ENCODE peak calls at places on chromosomes 1 and 21, in six cellular contexts. K, S, M, E, B and P are unnamed samples.
A peak's percentile ranks its signal among the peaks of the same experiment; 100 is the strongest.

GRCh38 chr1:155083865-155084721 is 5.5 kb downstream of the EFNA3 start:
- DNase-seq in K (peak; percentile 71), S (no peak), M (peak; percentile 80), E (peak; percentile 48), B (no peak), P (peak; percentile 14)

GRCh38 chr1:23545851-23546250 is 13.4 kb downstream of the ID3 start:
- DNase-seq in K (no peak), S (no peak), M (no peak), E (no peak), B (no peak), P (no peak)

GRCh38 chr1:35637401-35637809 is 3.9 kb downstream of the PSMB2 start:
- DNase-seq in K (peak; percentile 88), S (no peak), M (no peak), E (peak; percentile 62), B (no peak), P (no peak)

GRCh38 chr1:52825868-52826267 is 16.7 kb upstream of the ZYG11A start:
- DNase-seq in K (peak; percentile 33), S (no peak), M (no peak), E (peak; percentile 38), B (no peak), P (no peak)

GRCh38 chr21:16476056-16476850 is 746.5 kb downstream of the USP25 start:
- DNase-seq in K (no peak), S (no peak), M (no peak), E (peak; percentile 63), B (no peak), P (no peak)

GRCh38 chr21:35469446-35469845 is 420.3 kb upstream of the RUNX1 start:
- DNase-seq in K (no peak), S (no peak), M (no peak), E (no peak), B (no peak), P (no peak)

GRCh38 chr1:76705560-76705959 is 161.7 kb upstream of the ST6GALNAC5 start:
- DNase-seq in K (no peak), S (no peak), M (no peak), E (no peak), B (no peak), P (no peak)

GRCh38 chr1:70487910-70488665 is 77.0 kb downstream of the CTH start:
- DNase-seq in K (peak; percentile 82), S (no peak), M (no peak), E (peak; percentile 40), B (peak; percentile 48), P (no peak)

GRCh38 chr1:84668185-84668584 is 22.1 kb downstream of the SSX2IP start:
- DNase-seq in K (peak; percentile 43), S (no peak), M (no peak), E (peak; percentile 28), B (no peak), P (no peak)

GRCh38 chr1:26538480-26539412 is 9.2 kb downstream of the RPS6KA1 start:
- DNase-seq in K (peak; percentile 80), S (no peak), M (no peak), E (peak; percentile 32), B (peak; percentile 28), P (peak; percentile 45)

GRCh38 chr1:24283326-24284155 is 35.6 kb upstream of the GRHL3 start:
- DNase-seq in K (no peak), S (no peak), M (no peak), E (peak; percentile 92), B (peak; percentile 89), P (no peak)

GRCh38 chr1:151235235-151235634 is 19.3 kb upstream of the PSMD4 start:
- DNase-seq in K (no peak), S (no peak), M (no peak), E (no peak), B (no peak), P (no peak)
- H3K36me3 ChIP-seq in K (peaks cover 94% of the 10 kb centered on the region), S (peaks cover 100% of the 10 kb centered on the region), M (peaks cover 8% of the 10 kb centered on the region), E (peaks cover 25% of the 10 kb centered on the region), B (peaks cover 39% of the 10 kb centered on the region), P (no peaks in the 10 kb centered on the region)

GRCh38 chr21:15063081-15063820 is 1.5 kb downstream of the NRIP1 start:
- DNase-seq in K (no peak), S (no peak), M (no peak), E (no peak), B (no peak), P (no peak)

GRCh38 chr21:15062566-15062965 is 2.2 kb downstream of the NRIP1 start:
- DNase-seq in K (peak; percentile 35), S (no peak), M (no peak), E (peak; percentile 48), B (no peak), P (no peak)

GRCh38 chr21:15064576-15065380 is at the start of gene NRIP1:
- DNase-seq in K (peak; percentile 87), S (peak; percentile 96), M (peak; percentile 82), E (peak; percentile 92), B (no peak), P (peak; percentile 94)

GRCh38 chr21:15065381-15066230 is 806 bp upstream of the NRIP1 start:
- DNase-seq in K (peak; percentile 70), S (peak; percentile 85), M (peak; percentile 63), E (peak; percentile 86), B (no peak), P (peak; percentile 86)

DNA sequence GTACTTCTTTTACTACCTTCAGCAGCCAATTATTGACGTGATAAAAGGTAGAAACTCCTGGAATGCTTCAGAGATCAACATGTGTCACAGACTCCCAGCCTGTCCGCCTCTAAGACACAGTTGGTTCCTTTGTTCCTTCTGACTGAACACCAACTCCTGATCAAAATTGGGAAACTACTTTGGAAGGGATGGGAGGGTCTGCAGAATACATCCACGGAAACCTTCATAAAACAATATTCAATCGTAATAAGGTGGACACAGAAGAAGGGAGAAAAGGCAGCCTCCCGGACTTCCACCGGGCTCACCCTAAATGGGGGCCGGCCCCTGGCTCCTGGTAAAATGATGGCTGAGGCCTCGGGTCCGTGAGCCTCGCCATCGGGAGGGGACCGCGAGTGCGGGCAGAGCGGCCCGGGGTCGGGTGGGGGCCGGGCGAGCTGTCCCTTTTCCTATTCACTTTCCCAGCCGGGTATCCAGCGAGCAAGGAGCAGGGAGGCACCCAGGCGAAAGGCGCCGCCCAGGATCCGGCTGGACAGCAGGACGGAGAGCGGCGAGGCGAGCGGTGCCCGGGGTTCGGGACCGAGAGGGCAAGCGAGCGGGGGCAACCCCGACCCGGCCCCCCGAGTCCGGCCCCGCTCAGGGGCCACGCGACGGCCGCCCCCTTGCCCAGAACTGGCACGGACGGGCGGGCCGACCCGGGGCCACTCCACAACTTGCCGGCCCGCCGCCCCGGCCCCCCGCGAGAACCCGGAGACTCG is 802 bp downstream of the NRIP1 start:
- DNase-seq in K (peak; percentile 30), S (peak; percentile 76), M (peak; percentile 30), E (peak; percentile 37), B (no peak), P (peak; percentile 91)
- H3K27ac ChIP-seq in K (peak overlapping the region; percentile 85), S (peak overlapping the region; percentile 98), M (peak overlapping the region; percentile 97), E (peak overlapping the region; percentile 72), B (peak overlapping the region; percentile 78), P (peak overlapping the region; percentile 96)

GRCh38 chr1:111141803-111142202 is 1.8 kb downstream of the CEPT1 start:
- DNase-seq in K (no peak), S (no peak), M (no peak), E (no peak), B (no peak), P (no peak)
- H3K4me1 ChIP-seq in K (peaks cover 24% of the 10 kb centered on the region), S (peaks cover 36% of the 10 kb centered on the region), M (no peaks in the 10 kb centered on the region), E (no peaks in the 10 kb centered on the region), B (peaks cover 15% of the 10 kb centered on the region), P (peaks cover 62% of the 10 kb centered on the region)

GRCh38 chr1:56533197-56533596 is 46.2 kb downstream of the PLPP3 start:
- DNase-seq in K (no peak), S (no peak), M (no peak), E (no peak), B (no peak), P (no peak)
- H3K36me3 ChIP-seq in K (no peaks in the 10 kb centered on the region), S (peaks cover 24% of the 10 kb centered on the region), M (no peaks in the 10 kb centered on the region), E (peaks cover 13% of the 10 kb centered on the region), B (no peaks in the 10 kb centered on the region), P (peaks cover 58% of the 10 kb centered on the region)

GRCh38 chr1:215360786-215361185 is 206.3 kb upstream of the KCTD3 start:
- DNase-seq in K (no peak), S (no peak), M (no peak), E (peak; percentile 12), B (no peak), P (no peak)
- H3K27ac ChIP-seq in K (no peak overlapping the region), S (no peak overlapping the region), M (no peak overlapping the region), E (no peak overlapping the region), B (no peak overlapping the region), P (no peak overlapping the region)

GRCh38 chr1:89996415-89997110 is 1.7 kb downstream of the ZNF326 start:
- DNase-seq in K (no peak), S (no peak), M (no peak), E (no peak), B (no peak), P (no peak)
- H3K4me1 ChIP-seq in K (peaks cover 51% of the 10 kb centered on the region), S (peaks cover 31% of the 10 kb centered on the region), M (no peaks in the 10 kb centered on the region), E (peaks cover 7% of the 10 kb centered on the region), B (peaks cover 10% of the 10 kb centered on the region), P (peaks cover 43% of the 10 kb centered on the region)

DNA sequence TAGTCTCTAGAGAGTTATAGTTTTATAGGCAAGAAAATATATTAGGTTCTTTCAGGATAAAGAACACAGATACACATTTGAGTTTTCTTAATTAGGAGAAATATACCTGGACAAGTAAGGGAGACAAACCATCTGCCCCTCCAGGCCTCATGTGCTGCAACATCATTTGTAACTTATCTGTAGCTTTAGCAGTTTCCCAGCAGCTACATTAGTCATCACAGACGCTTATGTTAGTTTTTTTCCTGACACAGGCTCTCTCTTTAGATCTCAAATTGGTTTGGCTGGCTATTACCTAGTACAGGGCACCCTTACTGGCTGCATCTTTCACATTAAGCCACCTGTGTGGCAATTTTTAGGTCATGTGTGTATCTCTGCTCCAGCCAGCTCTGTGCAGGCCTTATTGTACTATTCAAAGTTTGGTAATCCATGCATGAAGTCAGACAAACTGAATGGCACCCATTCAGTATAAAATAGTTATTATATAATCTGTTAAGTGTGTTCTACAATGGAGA is 25.9 kb downstream of the GNPAT start:
- DNase-seq in K (no peak), S (no peak), M (no peak), E (no peak), B (no peak), P (no peak)
- H3K36me3 ChIP-seq in K (peaks cover 48% of the 10 kb centered on the region), S (peaks cover 99% of the 10 kb centered on the region), M (peaks cover 4% of the 10 kb centered on the region), E (peaks cover 3% of the 10 kb centered on the region), B (peaks cover 34% of the 10 kb centered on the region), P (no peaks in the 10 kb centered on the region)

GRCh38 chr1:31987231-31987630 is 26.4 kb upstream of the KHDRBS1 start:
- DNase-seq in K (peak; percentile 32), S (no peak), M (no peak), E (no peak), B (no peak), P (no peak)

GRCh38 chr1:31984419-31985347 is 29.0 kb upstream of the KHDRBS1 start:
- DNase-seq in K (no peak), S (no peak), M (no peak), E (peak; percentile 23), B (no peak), P (no peak)

GRCh38 chr1:31981976-31982375 is 31.7 kb upstream of the KHDRBS1 start:
- DNase-seq in K (peak; percentile 46), S (no peak), M (no peak), E (no peak), B (no peak), P (no peak)

GRCh38 chr1:31980835-31981782 is 32.6 kb upstream of the KHDRBS1 start:
- DNase-seq in K (no peak), S (no peak), M (no peak), E (no peak), B (no peak), P (no peak)

DNA sequence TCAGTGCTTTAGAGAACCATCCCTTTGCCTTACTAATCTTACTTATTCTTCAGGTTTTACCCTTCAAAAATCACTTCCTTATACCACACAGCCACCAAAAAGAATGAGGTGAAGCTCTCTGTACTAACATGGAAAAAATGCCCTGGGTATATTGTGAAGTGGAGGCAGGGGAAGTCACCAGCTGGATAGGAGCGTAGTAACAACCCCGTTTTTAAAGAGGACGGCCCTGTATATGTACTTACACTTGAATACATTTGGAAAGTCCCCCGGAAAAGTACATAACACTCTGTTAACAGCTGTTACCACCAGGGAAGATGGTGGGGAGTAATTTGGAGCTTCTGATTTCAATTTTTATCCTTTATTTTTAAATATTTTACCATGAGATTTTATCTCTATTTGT is 28.2 kb upstream of the KHDRBS1 start:
- DNase-seq in K (no peak), S (no peak), M (no peak), E (peak; percentile 24), B (no peak), P (no peak)
- H3K27ac ChIP-seq in K (peak overlapping the region; percentile 66), S (no peak overlapping the region), M (peak overlapping the region; percentile 54), E (no peak overlapping the region), B (peak overlapping the region; percentile 30), P (no peak overlapping the region)